ENCODE peak calls at places on chromosomes 16 and 17, in six cellular contexts. Z is activated naive CD4-positive, alpha-beta T cell treated with Interleukin-2 at 50 U/mL for 16 hours; B is NCI-H1105 treated with DMSO at 0.1 percent for 48 hours; F is naive B cell; U is H54; P is non-pigmented ciliary epithelial cell. G is an unnamed sample.

GRCh38 chr17:82963104-82963950 is 116.1 kb upstream of the METRNL start:
- DNase-seq in Z (no peak), B (peak), F (no peak), U (no peak), P (no peak), G (peak)

GRCh38 chr16:14303654-14304394 is 232.7 kb downstream of the MRTFB start:
- DNase-seq in Z (no peak), B (no peak), F (no peak), U (peak), P (no peak), G (no peak)

GRCh38 chr17:49789278-49789578 is 747 bp downstream of the KAT7 start:
- DNase-seq in Z (no peak), B (no peak), F (no peak), U (no peak), P (no peak), G (no peak)

GRCh38 chr16:87363771-87364476 is 19.7 kb downstream of the FBXO31 start:
- DNase-seq in Z (no peak), B (no peak), F (no peak), U (no peak), P (no peak), G (no peak)

GRCh38 chr17:78747479-78747878 is 34.6 kb downstream of the CYTH1 start:
- DNase-seq in Z (no peak), B (no peak), F (no peak), U (no peak), P (no peak), G (no peak)

GRCh38 chr16:66335704-66336329 is 30.7 kb upstream of the CDH5 start:
- DNase-seq in Z (no peak), B (peak), F (no peak), U (no peak), P (peak), G (no peak)

GRCh38 chr17:43690624-43691316 is 29.0 kb upstream of the MEOX1 start:
- DNase-seq in Z (no peak), B (no peak), F (no peak), U (no peak), P (no peak), G (no peak)

GRCh38 chr17:65553646-65554567 is 7.5 kb downstream of the AXIN2 start:
- DNase-seq in Z (no peak), B (no peak), F (no peak), U (no peak), P (no peak), G (no peak)

GRCh38 chr17:68693466-68693865 is 92.3 kb upstream of the FAM20A start:
- DNase-seq in Z (no peak), B (no peak), F (no peak), U (no peak), P (no peak), G (no peak)

GRCh38 chr17:35973333-35974260 is 7.7 kb downstream of the CCL16 start:
- DNase-seq in Z (no peak), B (no peak), F (no peak), U (no peak), P (no peak), G (no peak)

GRCh38 chr16:626787-627457 is 3.9 kb upstream of the WFIKKN1 start:
- DNase-seq in Z (no peak), B (no peak), F (no peak), U (peak), P (peak), G (no peak)

GRCh38 chr17:41962768-41963434 is 3.7 kb upstream of the CNP start:
- DNase-seq in Z (peak), B (peak), F (peak), U (peak), P (no peak), G (peak)

GRCh38 chr16:8714143-8714542 is 39.7 kb downstream of the ABAT start:
- DNase-seq in Z (no peak), B (no peak), F (no peak), U (no peak), P (no peak), G (no peak)

GRCh38 chr17:7579001-7579838 is at the start of gene CD68:
- DNase-seq in Z (peak), B (peak), F (peak), U (peak), P (no peak), G (peak)

GRCh38 chr16:80958284-80958683 is 48.4 kb downstream of the CMC2 start:
- DNase-seq in Z (no peak), B (no peak), F (no peak), U (no peak), P (no peak), G (no peak)

GRCh38 chr16:50467943-50468748 is 80.0 kb upstream of the NKD1 start:
- DNase-seq in Z (no peak), B (peak), F (no peak), U (no peak), P (no peak), G (peak)

GRCh38 chr17:3960764-3961163 is 3.5 kb downstream of the ATP2A3 start:
- DNase-seq in Z (no peak), B (no peak), F (no peak), U (no peak), P (no peak), G (no peak)

GRCh38 chr17:7139400-7139799 is 24.8 kb upstream of the ASGR2 start:
- DNase-seq in Z (no peak), B (no peak), F (no peak), U (no peak), P (no peak), G (no peak)

GRCh38 chr17:44956998-44957981 is 9.7 kb upstream of the KIF18B start:
- DNase-seq in Z (no peak), B (no peak), F (no peak), U (no peak), P (no peak), G (no peak)

GRCh38 chr17:36683387-36683786 is 82.0 kb downstream of the MRM1 start:
- DNase-seq in Z (no peak), B (no peak), F (no peak), U (no peak), P (no peak), G (no peak)

GRCh38 chr17:80737106-80738019 is 192.7 kb downstream of the RPTOR start:
- DNase-seq in Z (no peak), B (no peak), F (peak), U (no peak), P (no peak), G (no peak)

GRCh38 chr17:27289856-27290255 is 4.1 kb upstream of the WSB1 start:
- DNase-seq in Z (no peak), B (no peak), F (no peak), U (no peak), P (no peak), G (no peak)

GRCh38 chr16:5430598-5430997 is 333.0 kb upstream of the EEF2KMT start:
- DNase-seq in Z (no peak), B (no peak), F (no peak), U (no peak), P (no peak), G (no peak)

GRCh38 chr16:50974438-50975036 is 176.5 kb downstream of the SALL1 start:
- DNase-seq in Z (no peak), B (no peak), F (no peak), U (no peak), P (no peak), G (no peak)

GRCh38 chr16:12323007-12323699 is 346.6 kb downstream of the SNX29 start:
- DNase-seq in Z (peak), B (no peak), F (peak), U (no peak), P (no peak), G (peak)

GRCh38 chr16:10280262-10281170 is 98.3 kb upstream of the GRIN2A start:
- DNase-seq in Z (no peak), B (no peak), F (no peak), U (no peak), P (no peak), G (no peak)

GRCh38 chr17:77332981-77333685 is 192.4 kb downstream of the SEC14L1 start:
- DNase-seq in Z (peak), B (no peak), F (no peak), U (no peak), P (no peak), G (peak)

GRCh38 chr17:45092932-45093430 is 31.9 kb downstream of the NMT1 start:
- DNase-seq in Z (no peak), B (no peak), F (no peak), U (peak), P (peak), G (no peak)

GRCh38 chr16:87483481-87483880 is 9.3 kb downstream of the ZCCHC14 start:
- DNase-seq in Z (no peak), B (no peak), F (no peak), U (no peak), P (no peak), G (no peak)

GRCh38 chr16:72962347-72962746 is 85.6 kb downstream of the ZFHX3 start:
- DNase-seq in Z (no peak), B (no peak), F (no peak), U (no peak), P (no peak), G (no peak)

GRCh38 chr17:32747856-32748255 is 129.1 kb downstream of the MYO1D start:
- DNase-seq in Z (no peak), B (no peak), F (no peak), U (no peak), P (no peak), G (no peak)

GRCh38 chr17:27290916-27291598 is 2.9 kb upstream of the WSB1 start:
- DNase-seq in Z (no peak), B (no peak), F (no peak), U (no peak), P (no peak), G (no peak)

GRCh38 chr16:28596840-28597691 is at the start of gene SULT1A2:
- DNase-seq in Z (no peak), B (no peak), F (no peak), U (no peak), P (no peak), G (no peak)

GRCh38 chr17:68349157-68349556 is 57.9 kb downstream of the ARSG start:
- DNase-seq in Z (peak), B (no peak), F (no peak), U (no peak), P (no peak), G (no peak)

GRCh38 chr17:65495255-65496060 is 66.0 kb downstream of the AXIN2 start:
- DNase-seq in Z (peak), B (no peak), F (no peak), U (no peak), P (no peak), G (peak)

G was measured in activated effector memory CD4-positive, alpha-beta T cell treated with anti-CD3 and anti-CD28 coated beads, Interleukin-2, amount 50 U/mL, for 16 hours.